ENCODE peak calls at places on chromosomes 13 and 19, in six cellular contexts. One of them, this sample, is unnamed.

GRCh38 chr13:101265934-101266333 is 150.4 kb downstream of the NALCN start:
- DNase-seq in dorsolateral prefrontal cortex: no peak
- DNase-seq in CD4-positive, alpha-beta T cell: no peak
- DNase-seq in stimulated activated CD4-positive, alpha-beta T cell treated with anti-CD3 and anti-CD28 coated beads, Interleukin-4, amount 100 ng/mL, for 4 hours: no peak
- DNase-seq in EL: no peak
- DNase-seq in anterior cingulate cortex: no peak
- DNase-seq in this sample: no peak

GRCh38 chr19:31943305-31943704 is 402.1 kb upstream of the ZNF507 start:
- DNase-seq in dorsolateral prefrontal cortex: no peak
- DNase-seq in anterior cingulate cortex: no peak
- DNase-seq in EL: no peak
- DNase-seq in stimulated activated CD4-positive, alpha-beta T cell treated with anti-CD3 and anti-CD28 coated beads, Interleukin-4, amount 100 ng/mL, for 4 hours: no peak
- DNase-seq in CD4-positive, alpha-beta T cell: no peak
- DNase-seq in this sample: no peak

GRCh38 chr19:13930402-13930801 is 7.8 kb downstream of the PODNL1 start:
- DNase-seq in stimulated activated CD4-positive, alpha-beta T cell treated with anti-CD3 and anti-CD28 coated beads, Interleukin-4, amount 100 ng/mL, for 4 hours: no peak
- DNase-seq in EL: no peak
- DNase-seq in CD4-positive, alpha-beta T cell: no peak
- DNase-seq in anterior cingulate cortex: no peak
- DNase-seq in dorsolateral prefrontal cortex: no peak
- DNase-seq in this sample: no peak

GRCh38 chr19:42246143-42246868 is 3.9 kb upstream of the GSK3A start:
- DNase-seq in stimulated activated CD4-positive, alpha-beta T cell treated with anti-CD3 and anti-CD28 coated beads, Interleukin-4, amount 100 ng/mL, for 4 hours: no peak
- DNase-seq in dorsolateral prefrontal cortex: peak
- DNase-seq in anterior cingulate cortex: peak
- DNase-seq in EL: peak
- DNase-seq in CD4-positive, alpha-beta T cell: no peak
- DNase-seq in this sample: no peak

GRCh38 chr19:31318790-31319189 is 30.4 kb downstream of the TSHZ3 start:
- DNase-seq in CD4-positive, alpha-beta T cell: no peak
- DNase-seq in dorsolateral prefrontal cortex: no peak
- DNase-seq in anterior cingulate cortex: no peak
- DNase-seq in stimulated activated CD4-positive, alpha-beta T cell treated with anti-CD3 and anti-CD28 coated beads, Interleukin-4, amount 100 ng/mL, for 4 hours: no peak
- DNase-seq in EL: no peak
- DNase-seq in this sample: no peak

GRCh38 chr13:46751811-46752635 is 44.9 kb downstream of the ESD start:
- DNase-seq in dorsolateral prefrontal cortex: peak
- DNase-seq in CD4-positive, alpha-beta T cell: peak
- DNase-seq in stimulated activated CD4-positive, alpha-beta T cell treated with anti-CD3 and anti-CD28 coated beads, Interleukin-4, amount 100 ng/mL, for 4 hours: peak
- DNase-seq in EL: peak
- DNase-seq in anterior cingulate cortex: no peak
- DNase-seq in this sample: peak

GRCh38 chr13:26584713-26585112 is 27.2 kb downstream of the WASF3 start:
- DNase-seq in stimulated activated CD4-positive, alpha-beta T cell treated with anti-CD3 and anti-CD28 coated beads, Interleukin-4, amount 100 ng/mL, for 4 hours: no peak
- DNase-seq in EL: peak
- DNase-seq in dorsolateral prefrontal cortex: no peak
- DNase-seq in anterior cingulate cortex: no peak
- DNase-seq in CD4-positive, alpha-beta T cell: no peak
- DNase-seq in this sample: no peak

GRCh38 chr13:45781553-45782326 is 69.8 kb downstream of the SIAH3 start:
- DNase-seq in anterior cingulate cortex: no peak
- DNase-seq in EL: peak
- DNase-seq in stimulated activated CD4-positive, alpha-beta T cell treated with anti-CD3 and anti-CD28 coated beads, Interleukin-4, amount 100 ng/mL, for 4 hours: no peak
- DNase-seq in CD4-positive, alpha-beta T cell: no peak
- DNase-seq in dorsolateral prefrontal cortex: no peak
- DNase-seq in this sample: no peak

GRCh38 chr19:11288349-11288748 is 7.6 kb upstream of the TSPAN16 start:
- DNase-seq in anterior cingulate cortex: no peak
- DNase-seq in dorsolateral prefrontal cortex: no peak
- DNase-seq in EL: no peak
- DNase-seq in CD4-positive, alpha-beta T cell: no peak
- DNase-seq in stimulated activated CD4-positive, alpha-beta T cell treated with anti-CD3 and anti-CD28 coated beads, Interleukin-4, amount 100 ng/mL, for 4 hours: no peak
- DNase-seq in this sample: no peak

GRCh38 chr19:10009269-10009665 is 1.0 kb downstream of the COL5A3 start:
- DNase-seq in CD4-positive, alpha-beta T cell: peak
- DNase-seq in anterior cingulate cortex: no peak
- DNase-seq in dorsolateral prefrontal cortex: no peak
- DNase-seq in stimulated activated CD4-positive, alpha-beta T cell treated with anti-CD3 and anti-CD28 coated beads, Interleukin-4, amount 100 ng/mL, for 4 hours: no peak
- DNase-seq in EL: peak
- DNase-seq in this sample: peak

GRCh38 chr13:113815151-113816058 is 48.5 kb downstream of the GAS6 start:
- DNase-seq in EL: no peak
- DNase-seq in CD4-positive, alpha-beta T cell: no peak
- DNase-seq in stimulated activated CD4-positive, alpha-beta T cell treated with anti-CD3 and anti-CD28 coated beads, Interleukin-4, amount 100 ng/mL, for 4 hours: no peak
- DNase-seq in anterior cingulate cortex: no peak
- DNase-seq in dorsolateral prefrontal cortex: no peak
- DNase-seq in this sample: no peak

GRCh38 chr13:24503376-24503690 is 9.2 kb downstream of the PARP4 start:
- DNase-seq in anterior cingulate cortex: no peak
- DNase-seq in stimulated activated CD4-positive, alpha-beta T cell treated with anti-CD3 and anti-CD28 coated beads, Interleukin-4, amount 100 ng/mL, for 4 hours: no peak
- DNase-seq in CD4-positive, alpha-beta T cell: no peak
- DNase-seq in dorsolateral prefrontal cortex: no peak
- DNase-seq in EL: no peak
- DNase-seq in this sample: no peak

GRCh38 chr19:13097331-13098258 is 5.1 kb downstream of the LYL1 start:
- DNase-seq in stimulated activated CD4-positive, alpha-beta T cell treated with anti-CD3 and anti-CD28 coated beads, Interleukin-4, amount 100 ng/mL, for 4 hours: no peak
- DNase-seq in EL: no peak
- DNase-seq in CD4-positive, alpha-beta T cell: no peak
- DNase-seq in dorsolateral prefrontal cortex: no peak
- DNase-seq in anterior cingulate cortex: no peak
- DNase-seq in this sample: no peak

GRCh38 chr13:59452189-59452588 is 711.5 kb downstream of the DIAPH3 start:
- DNase-seq in CD4-positive, alpha-beta T cell: no peak
- DNase-seq in EL: no peak
- DNase-seq in stimulated activated CD4-positive, alpha-beta T cell treated with anti-CD3 and anti-CD28 coated beads, Interleukin-4, amount 100 ng/mL, for 4 hours: no peak
- DNase-seq in anterior cingulate cortex: no peak
- DNase-seq in dorsolateral prefrontal cortex: no peak
- DNase-seq in this sample: no peak

GRCh38 chr13:51715613-51716012 is 88.3 kb downstream of the DHRS12 start:
- DNase-seq in stimulated activated CD4-positive, alpha-beta T cell treated with anti-CD3 and anti-CD28 coated beads, Interleukin-4, amount 100 ng/mL, for 4 hours: no peak
- DNase-seq in anterior cingulate cortex: no peak
- DNase-seq in dorsolateral prefrontal cortex: no peak
- DNase-seq in CD4-positive, alpha-beta T cell: no peak
- DNase-seq in EL: no peak
- DNase-seq in this sample: no peak

GRCh38 chr13:28528848-28529247 is 33.9 kb upstream of the FLT1 start:
- DNase-seq in anterior cingulate cortex: no peak
- DNase-seq in stimulated activated CD4-positive, alpha-beta T cell treated with anti-CD3 and anti-CD28 coated beads, Interleukin-4, amount 100 ng/mL, for 4 hours: no peak
- DNase-seq in EL: peak
- DNase-seq in CD4-positive, alpha-beta T cell: no peak
- DNase-seq in dorsolateral prefrontal cortex: no peak
- DNase-seq in this sample: no peak

GRCh38 chr13:73835138-73835721 is 299.0 kb downstream of the KLF12 start:
- DNase-seq in dorsolateral prefrontal cortex: no peak
- DNase-seq in stimulated activated CD4-positive, alpha-beta T cell treated with anti-CD3 and anti-CD28 coated beads, Interleukin-4, amount 100 ng/mL, for 4 hours: no peak
- DNase-seq in EL: peak
- DNase-seq in CD4-positive, alpha-beta T cell: no peak
- DNase-seq in anterior cingulate cortex: no peak
- DNase-seq in this sample: no peak

GRCh38 chr19:18364826-18365528 is 21.0 kb upstream of the GDF15 start:
- DNase-seq in CD4-positive, alpha-beta T cell: no peak
- DNase-seq in EL: peak
- DNase-seq in stimulated activated CD4-positive, alpha-beta T cell treated with anti-CD3 and anti-CD28 coated beads, Interleukin-4, amount 100 ng/mL, for 4 hours: no peak
- DNase-seq in anterior cingulate cortex: no peak
- DNase-seq in dorsolateral prefrontal cortex: no peak
- DNase-seq in this sample: no peak

GRCh38 chr13:108643646-108644353 is 14.4 kb downstream of the MYO16 start:
- DNase-seq in dorsolateral prefrontal cortex: no peak
- DNase-seq in anterior cingulate cortex: no peak
- DNase-seq in EL: no peak
- DNase-seq in stimulated activated CD4-positive, alpha-beta T cell treated with anti-CD3 and anti-CD28 coated beads, Interleukin-4, amount 100 ng/mL, for 4 hours: no peak
- DNase-seq in CD4-positive, alpha-beta T cell: no peak
- DNase-seq in this sample: no peak

GRCh38 chr13:40384976-40385857 is 281.2 kb downstream of the FOXO1 start:
- DNase-seq in EL: no peak
- DNase-seq in stimulated activated CD4-positive, alpha-beta T cell treated with anti-CD3 and anti-CD28 coated beads, Interleukin-4, amount 100 ng/mL, for 4 hours: no peak
- DNase-seq in dorsolateral prefrontal cortex: no peak
- DNase-seq in CD4-positive, alpha-beta T cell: no peak
- DNase-seq in anterior cingulate cortex: no peak
- DNase-seq in this sample: no peak

GRCh38 chr13:107650081-107650701 is 565.1 kb downstream of the LIG4 start:
- DNase-seq in EL: no peak
- DNase-seq in dorsolateral prefrontal cortex: peak
- DNase-seq in CD4-positive, alpha-beta T cell: no peak
- DNase-seq in anterior cingulate cortex: peak
- DNase-seq in stimulated activated CD4-positive, alpha-beta T cell treated with anti-CD3 and anti-CD28 coated beads, Interleukin-4, amount 100 ng/mL, for 4 hours: no peak
- DNase-seq in this sample: no peak

GRCh38 chr19:29524912-29525870 is 603 bp upstream of the VSTM2B start:
- DNase-seq in CD4-positive, alpha-beta T cell: no peak
- DNase-seq in dorsolateral prefrontal cortex: peak
- DNase-seq in anterior cingulate cortex: peak
- DNase-seq in EL: no peak
- DNase-seq in stimulated activated CD4-positive, alpha-beta T cell treated with anti-CD3 and anti-CD28 coated beads, Interleukin-4, amount 100 ng/mL, for 4 hours: no peak
- DNase-seq in this sample: no peak

GRCh38 chr13:32309812-32310706 is 5.1 kb downstream of the ZAR1L start:
- DNase-seq in EL: peak
- DNase-seq in stimulated activated CD4-positive, alpha-beta T cell treated with anti-CD3 and anti-CD28 coated beads, Interleukin-4, amount 100 ng/mL, for 4 hours: no peak
- DNase-seq in CD4-positive, alpha-beta T cell: no peak
- DNase-seq in anterior cingulate cortex: no peak
- DNase-seq in dorsolateral prefrontal cortex: no peak
- DNase-seq in this sample: no peak

GRCh38 chr13:113928701-113929627 is 44.9 kb downstream of the C13orf46 start:
- DNase-seq in EL: peak
- DNase-seq in stimulated activated CD4-positive, alpha-beta T cell treated with anti-CD3 and anti-CD28 coated beads, Interleukin-4, amount 100 ng/mL, for 4 hours: no peak
- DNase-seq in anterior cingulate cortex: no peak
- DNase-seq in dorsolateral prefrontal cortex: peak
- DNase-seq in CD4-positive, alpha-beta T cell: no peak
- DNase-seq in this sample: no peak

GRCh38 chr19:18832331-18833140 is 777 bp downstream of the UPF1 start:
- DNase-seq in anterior cingulate cortex: no peak
- DNase-seq in dorsolateral prefrontal cortex: no peak
- DNase-seq in stimulated activated CD4-positive, alpha-beta T cell treated with anti-CD3 and anti-CD28 coated beads, Interleukin-4, amount 100 ng/mL, for 4 hours: no peak
- DNase-seq in CD4-positive, alpha-beta T cell: no peak
- DNase-seq in EL: peak
- DNase-seq in this sample: no peak